ENCODE peak calls at places on chromosomes 13 and 19, in nine cellular contexts. Q, A, D, T, P, Z, F, L and B are unnamed samples. For H3K4me1, the result is how much of the 10 kb centered on the place peaks cover.

GRCh38 chr13:80086304-80086721 is 254.6 kb downstream of the SPRY2 start:
- DNase-seq in Q (no peak), A (no peak), D (no peak), T (peak), P (no peak), Z (no peak), F (no peak), L (no peak), B (no peak)

GRCh38 chr13:29465741-29466293 is 129.7 kb downstream of the SLC7A1 start:
- DNase-seq in Q (peak), A (peak), D (no peak), T (peak), P (no peak), Z (peak), F (peak), L (no peak), B (no peak)

GRCh38 chr13:87235621-87236020 is 435.6 kb upstream of the SLITRK5 start:
- DNase-seq in Q (no peak), A (no peak), D (no peak), T (peak), P (no peak), Z (no peak), F (no peak), L (no peak), B (no peak)

GRCh38 chr19:42207767-42208259 is 9.7 kb downstream of the DEDD2 start:
- DNase-seq in Q (no peak), A (no peak), D (no peak), T (peak), P (no peak), Z (no peak), F (no peak), L (peak), B (peak)

GRCh38 chr13:50679321-50679720 is 164.2 kb downstream of the DLEU7 start:
- DNase-seq in Q (no peak), A (no peak), D (no peak), T (peak), P (no peak), Z (no peak), F (no peak), L (no peak), B (no peak)

GRCh38 chr13:44719857-44720671 is 143.9 kb upstream of the TSC22D1 start:
- DNase-seq in Q (no peak), A (peak), D (no peak), T (peak), P (no peak), Z (peak), F (no peak), L (peak), B (no peak)

GRCh38 chr13:27789495-27790303 is 2.6 kb upstream of the GSX1 start:
- DNase-seq in Q (no peak), A (no peak), D (no peak), T (no peak), P (no peak), Z (no peak), F (no peak), L (no peak), B (no peak)

GRCh38 chr13:114112231-114112825 is 20.1 kb downstream of the RASA3 start:
- DNase-seq in Q (peak), A (peak), D (no peak), T (no peak), P (peak), Z (no peak), F (no peak), L (peak), B (no peak)

GRCh38 chr19:43743059-43743458 is 11.7 kb downstream of the SMG9 start:
- DNase-seq in Q (no peak), A (no peak), D (no peak), T (no peak), P (no peak), Z (no peak), F (no peak), L (peak), B (no peak)

GRCh38 chr19:3184847-3185481 is 766 bp upstream of the NCLN start:
- DNase-seq in Q (peak), A (no peak), D (peak), T (no peak), P (no peak), Z (peak), F (peak), L (peak), B (peak)

GRCh38 chr13:113976711-113977684 is 3.1 kb upstream of the C13orf46 start:
- DNase-seq in Q (no peak), A (no peak), D (no peak), T (peak), P (peak), Z (no peak), F (no peak), L (peak), B (peak)

GRCh38 chr13:111217661-111218060 is 102.6 kb downstream of the ARHGEF7 start:
- DNase-seq in Q (no peak), A (peak), D (no peak), T (no peak), P (no peak), Z (no peak), F (no peak), L (no peak), B (peak)

GRCh38 chr13:111215081-111216047 is 100.3 kb downstream of the ARHGEF7 start:
- DNase-seq in Q (no peak), A (peak), D (no peak), T (no peak), P (no peak), Z (no peak), F (no peak), L (no peak), B (no peak)

GRCh38 chr13:111219950-111220349 is 100.5 kb upstream of the TEX29 start:
- DNase-seq in Q (no peak), A (peak), D (no peak), T (no peak), P (no peak), Z (no peak), F (no peak), L (no peak), B (no peak)

GRCh38 chr13:111216166-111216960 is 101.3 kb downstream of the ARHGEF7 start:
- DNase-seq in Q (no peak), A (peak), D (no peak), T (no peak), P (no peak), Z (peak), F (no peak), L (peak), B (no peak)

DNA sequence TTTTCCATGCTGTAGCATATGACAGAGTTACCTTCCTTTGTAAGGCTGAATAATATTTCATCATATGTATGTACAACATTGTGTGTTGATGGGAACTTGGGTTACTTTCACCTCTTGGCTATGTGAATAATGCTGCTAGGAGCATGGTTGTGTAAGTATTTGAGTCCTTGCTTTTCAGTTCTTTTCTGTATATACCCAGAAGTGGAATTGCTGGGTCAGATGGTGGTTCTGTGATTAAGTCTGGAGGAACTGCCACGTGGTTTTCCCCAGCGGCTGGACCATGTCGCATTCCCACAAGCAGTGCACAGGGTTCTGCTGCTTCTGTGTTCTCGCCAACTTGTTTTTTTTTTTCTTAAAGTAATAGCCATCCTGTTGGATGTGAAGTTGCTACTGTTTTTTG is 101.1 kb upstream of the TEX29 start:
- DNase-seq in Q (no peak), A (peak), D (no peak), T (no peak), P (no peak), Z (no peak), F (peak), L (peak), B (no peak)
- H3K4me1 ChIP-seq in Q (under half), A (under half), D (under half), T (under half), P (under half), Z (half or more), F (half or more), L (under half), B (half or more)

DNA sequence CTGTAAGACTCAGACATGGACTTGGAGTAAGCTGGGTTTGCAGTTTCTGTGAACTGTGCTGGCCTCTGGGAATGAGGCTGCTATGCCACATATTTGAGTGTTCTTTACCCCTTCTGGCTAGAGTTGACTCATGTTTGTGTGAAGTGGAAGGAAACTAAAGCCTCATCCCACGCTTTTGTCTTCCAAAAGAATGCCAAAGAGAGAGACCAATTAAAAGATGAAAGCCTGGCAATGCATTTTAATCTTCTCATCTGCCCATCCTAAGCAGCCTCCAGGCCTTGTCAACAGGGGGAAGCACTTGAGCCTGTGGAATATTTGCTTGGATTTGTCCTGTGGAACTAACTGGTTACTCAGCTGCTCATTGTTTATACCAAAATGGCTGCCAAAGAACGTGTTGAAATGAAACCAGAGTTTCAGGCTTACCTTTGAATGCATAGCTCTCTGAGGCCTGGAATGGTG is 49.1 kb downstream of the LMO7 start:
- DNase-seq in Q (no peak), A (no peak), D (no peak), T (peak), P (no peak), Z (no peak), F (no peak), L (no peak), B (no peak)
- TF ChIP-seq CTCF in Q (no peak), A (no peak), D (no peak), T (peak), P (no peak), Z (no peak), F (no peak), L (peak), B (no peak)

GRCh38 chr19:51015691-51016267 is 3.7 kb downstream of the KLK10 start:
- DNase-seq in Q (no peak), A (no peak), D (no peak), T (no peak), P (no peak), Z (no peak), F (no peak), L (peak), B (no peak)

GRCh38 chr19:51009061-51009891 is 7.9 kb upstream of the KLK8 start:
- DNase-seq in Q (no peak), A (no peak), D (no peak), T (no peak), P (no peak), Z (no peak), F (no peak), L (peak), B (no peak)

GRCh38 chr19:51010066-51010795 is 8.8 kb upstream of the KLK8 start:
- DNase-seq in Q (no peak), A (no peak), D (no peak), T (peak), P (no peak), Z (no peak), F (no peak), L (no peak), B (no peak)

GRCh38 chr19:51014242-51014641 is 5.3 kb downstream of the KLK10 start:
- DNase-seq in Q (no peak), A (no peak), D (no peak), T (no peak), P (no peak), Z (no peak), F (no peak), L (peak), B (no peak)

DNA sequence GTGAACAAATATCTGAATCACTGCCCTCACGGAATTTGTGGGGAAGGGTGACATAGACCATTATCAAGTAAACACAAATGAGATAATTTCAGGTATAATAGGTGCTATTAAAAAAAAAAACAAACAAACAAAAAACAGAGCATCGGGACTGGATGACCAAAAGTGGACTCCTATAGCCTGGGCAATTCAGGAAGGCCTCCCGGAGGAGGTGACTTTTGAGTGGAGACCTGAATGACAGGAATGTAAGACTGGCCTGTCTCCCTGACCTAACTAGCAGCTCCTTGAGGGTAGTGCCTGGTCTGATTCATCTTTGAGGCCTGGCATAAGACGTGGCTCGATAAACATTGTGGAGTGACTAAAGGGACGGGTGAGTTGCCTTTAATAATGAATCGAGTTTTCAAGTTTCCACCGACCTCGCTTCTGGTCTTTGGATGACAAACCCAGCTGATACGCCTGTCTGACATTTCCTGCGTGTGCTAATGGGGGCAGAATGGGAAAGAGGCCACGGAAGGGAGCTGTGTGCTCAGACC is 6.8 kb downstream of the KLK10 start:
- DNase-seq in Q (no peak), A (no peak), D (no peak), T (no peak), P (no peak), Z (no peak), F (no peak), L (peak), B (no peak)
- H3K27ac ChIP-seq in Q (no peak), A (no peak), D (no peak), T (no peak), P (no peak), Z (no peak), F (no peak), L (no peak), B (no peak)

DNA sequence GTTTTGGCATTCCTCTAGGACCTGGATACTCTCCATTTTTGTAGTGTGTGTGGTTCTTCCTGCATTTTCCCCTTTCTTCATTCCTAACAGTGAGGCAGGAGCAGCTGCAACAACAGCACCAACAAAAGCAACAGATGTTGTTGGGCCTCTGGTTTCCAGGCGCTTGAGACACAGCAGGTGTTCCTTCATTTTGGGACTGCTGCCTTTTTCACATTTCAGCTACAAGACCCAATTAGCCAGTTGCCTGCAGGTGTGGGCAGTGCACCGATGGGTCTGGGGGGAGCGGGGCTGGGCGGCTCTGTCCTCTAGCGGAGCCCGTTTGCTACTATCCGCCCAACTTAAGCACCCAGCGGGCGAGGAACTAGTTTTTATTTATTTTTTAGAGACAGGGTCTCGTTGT is 26.0 kb downstream of the ELF1 start:
- DNase-seq in Q (no peak), A (no peak), D (peak), T (peak), P (no peak), Z (no peak), F (no peak), L (no peak), B (no peak)
- H3K4me1 ChIP-seq in Q (under half), A (under half), D (half or more), T (under half), P (under half), Z (half or more), F (half or more), L (under half), B (under half)

GRCh38 chr13:36665630-36666029 is 8.2 kb upstream of the SERTM1 start:
- DNase-seq in Q (no peak), A (no peak), D (no peak), T (no peak), P (no peak), Z (no peak), F (no peak), L (no peak), B (no peak)

DNA sequence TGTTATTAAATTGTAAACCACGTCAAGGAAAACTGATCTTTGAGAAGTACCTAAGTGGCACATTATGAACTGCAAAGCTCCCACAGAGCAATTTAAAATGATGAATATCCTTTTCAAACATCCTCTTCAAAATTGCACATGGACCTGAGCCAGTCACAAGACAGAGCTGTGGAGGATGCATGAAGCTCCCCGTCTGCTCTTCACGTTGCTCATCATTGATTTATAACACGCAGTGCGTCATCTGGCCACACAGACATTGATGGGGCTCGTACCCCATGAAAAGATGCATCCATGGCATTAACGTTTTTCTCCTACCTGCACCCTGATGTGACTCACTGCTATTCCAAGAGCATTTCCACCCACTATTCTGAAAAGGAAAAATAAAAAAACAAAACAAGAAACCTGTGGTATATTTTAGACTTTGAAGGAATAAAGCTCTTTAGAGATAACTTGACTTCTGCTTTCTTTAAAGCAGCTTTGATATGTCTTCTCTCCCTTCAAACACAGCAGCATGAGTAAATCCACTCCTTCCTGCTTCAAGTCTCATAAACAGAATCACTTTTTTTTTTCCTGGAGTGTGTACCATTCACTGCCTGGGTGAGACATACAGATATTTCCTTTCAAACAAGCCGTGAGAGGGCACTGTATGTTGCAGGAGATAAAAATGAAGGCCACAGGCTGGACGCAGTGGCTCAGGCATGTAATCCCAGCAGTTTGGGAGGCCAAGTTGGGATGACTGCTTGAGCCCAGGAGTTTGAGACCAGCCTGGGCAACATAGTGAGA is 7.1 kb upstream of the SERTM1 start:
- DNase-seq in Q (peak), A (no peak), D (no peak), T (no peak), P (no peak), Z (no peak), F (no peak), L (no peak), B (no peak)
- TF ChIP-seq CTCF in Q (no peak), A (no peak), D (no peak), T (no peak), P (no peak), Z (no peak), F (no peak), L (no peak), B (no peak)

GRCh38 chr13:108963276-108963810 is 333.9 kb downstream of the MYO16 start:
- DNase-seq in Q (no peak), A (no peak), D (no peak), T (no peak), P (no peak), Z (no peak), F (no peak), L (no peak), B (no peak)

GRCh38 chr13:108961542-108962125 is 332.2 kb downstream of the MYO16 start:
- DNase-seq in Q (no peak), A (no peak), D (no peak), T (peak), P (no peak), Z (no peak), F (no peak), L (peak), B (no peak)

GRCh38 chr13:108963846-108964600 is 334.6 kb downstream of the MYO16 start:
- DNase-seq in Q (no peak), A (no peak), D (no peak), T (peak), P (no peak), Z (no peak), F (no peak), L (no peak), B (no peak)

GRCh38 chr13:108964601-108965000 is 335.2 kb downstream of the MYO16 start:
- DNase-seq in Q (no peak), A (no peak), D (no peak), T (no peak), P (no peak), Z (no peak), F (no peak), L (peak), B (no peak)

DNA sequence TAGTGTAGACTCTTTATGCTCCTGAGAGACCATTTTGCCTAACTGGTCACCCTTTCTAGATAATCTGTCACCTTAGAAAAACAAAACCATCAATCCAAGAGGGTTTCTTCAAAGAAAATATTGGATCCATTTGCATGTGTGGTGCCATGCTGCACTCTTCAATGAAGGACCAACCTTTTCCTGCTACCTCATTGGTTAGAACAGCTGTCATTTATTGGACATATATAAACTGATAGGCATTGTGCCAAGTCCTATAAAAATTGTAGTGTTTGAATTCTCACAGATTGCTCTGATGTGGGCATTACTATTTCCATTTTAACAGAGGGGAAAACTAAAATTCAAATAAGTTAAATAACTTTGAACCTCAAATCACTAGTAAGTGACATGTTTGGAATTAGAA is 333.2 kb downstream of the MYO16 start:
- DNase-seq in Q (no peak), A (no peak), D (no peak), T (no peak), P (no peak), Z (no peak), F (no peak), L (no peak), B (no peak)
- H3K27ac ChIP-seq in Q (no peak), A (no peak), D (no peak), T (no peak), P (peak), Z (no peak), F (no peak), L (no peak), B (no peak)

DNA sequence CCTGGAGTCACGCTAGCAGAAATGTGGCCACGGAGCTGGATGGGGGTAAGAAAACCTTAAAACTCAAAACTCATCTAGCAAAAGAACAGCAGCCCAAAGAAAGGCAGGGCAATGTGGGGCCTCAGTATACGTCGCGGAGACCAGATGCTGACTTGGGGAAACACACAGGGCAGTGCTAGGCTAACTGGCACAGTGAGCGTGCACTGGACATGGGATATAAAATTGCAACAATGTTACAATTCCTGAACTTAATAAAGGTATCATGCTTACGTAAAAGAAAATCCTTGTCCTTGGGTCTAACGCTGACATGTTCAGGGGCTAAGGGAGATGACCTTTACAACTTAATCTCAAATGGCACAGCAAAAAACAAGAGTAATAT is 40.5 kb downstream of the COL4A1 start:
- DNase-seq in Q (peak), A (no peak), D (no peak), T (no peak), P (no peak), Z (no peak), F (no peak), L (no peak), B (no peak)
- H3K4me1 ChIP-seq in Q (under half), A (under half), D (under half), T (under half), P (under half), Z (half or more), F (half or more), L (under half), B (half or more)

GRCh38 chr13:107680115-107680514 is 535.2 kb downstream of the LIG4 start:
- DNase-seq in Q (no peak), A (no peak), D (no peak), T (no peak), P (no peak), Z (no peak), F (no peak), L (no peak), B (no peak)
- TF ChIP-seq CTCF in Q (no peak), A (no peak), D (no peak), T (no peak), P (no peak), Z (no peak), F (no peak), L (peak), B (no peak)